ENCODE peak calls at places on chromosomes 1 and 21, in six cellular contexts. A is heart left ventricle, S is HCT116, G is heart right ventricle, M is H7, K is left lung. T is an unnamed sample. For H3K36me3, the result is how much of the 10 kb centered on the place peaks cover.

GRCh38 chr1:25536124-25536523 is 7.3 kb upstream of the LDLRAP1 start:
- DNase-seq in A (no peak), S (no peak), G (no peak), M (no peak), K (no peak), T (no peak)

GRCh38 chr1:66532798-66533783 is 862 bp upstream of the SGIP1 start:
- DNase-seq in A (peak), S (no peak), G (peak), M (peak), K (peak), T (peak)

GRCh38 chr1:25198731-25199231 is 33.5 kb downstream of the SYF2 start:
- DNase-seq in A (no peak), S (no peak), G (peak), M (peak), K (no peak), T (peak)

GRCh38 chr1:203508463-203508862 is 14.5 kb downstream of the OPTC start:
- DNase-seq in A (no peak), S (no peak), G (peak), M (peak), K (no peak), T (no peak)

GRCh38 chr1:148263906-148264255 is 111.8 kb upstream of the NBPF11 start:
- DNase-seq in A (no peak), S (no peak), G (no peak), M (no peak), K (no peak), T (no peak)

GRCh38 chr1:161934278-161934608 is 89.4 kb downstream of the OLFML2B start:
- DNase-seq in A (no peak), S (no peak), G (no peak), M (no peak), K (no peak), T (no peak)

GRCh38 chr1:218643926-218644325 is 298.8 kb downstream of the TGFB2 start:
- DNase-seq in A (no peak), S (no peak), G (no peak), M (no peak), K (no peak), T (no peak)

GRCh38 chr1:216186816-216187215 is 236.4 kb downstream of the USH2A start:
- DNase-seq in A (no peak), S (no peak), G (no peak), M (no peak), K (no peak), T (peak)

GRCh38 chr1:117780981-117781475 is 148.4 kb downstream of the GDAP2 start:
- DNase-seq in A (no peak), S (no peak), G (no peak), M (no peak), K (no peak), T (no peak)

GRCh38 chr1:40710581-40711315 is 19.2 kb downstream of the NFYC start:
- DNase-seq in A (no peak), S (no peak), G (no peak), M (no peak), K (no peak), T (no peak)

GRCh38 chr21:44442266-44443125 is 12.8 kb upstream of the LRRC3 start:
- DNase-seq in A (peak), S (no peak), G (peak), M (no peak), K (peak), T (no peak)

GRCh38 chr1:24946861-24947658 is 17.0 kb upstream of the RUNX3 start:
- DNase-seq in A (no peak), S (no peak), G (no peak), M (no peak), K (no peak), T (peak)

GRCh38 chr1:197066719-197067456 is at the start of gene F13B:
- DNase-seq in A (no peak), S (no peak), G (no peak), M (no peak), K (no peak), T (no peak)

GRCh38 chr1:53348491-53349368 is 20.9 kb upstream of the LRP8 start:
- DNase-seq in A (peak), S (no peak), G (no peak), M (no peak), K (no peak), T (no peak)

GRCh38 chr21:34999397-34999941 is 49.6 kb downstream of the RUNX1 start:
- DNase-seq in A (no peak), S (no peak), G (no peak), M (no peak), K (no peak), T (no peak)

GRCh38 chr1:92921031-92922023 is 39.9 kb downstream of the DIPK1A start:
- DNase-seq in A (no peak), S (no peak), G (no peak), M (no peak), K (no peak), T (no peak)

GRCh38 chr21:45843426-45843825 is 138.1 kb upstream of the COL6A1 start:
- DNase-seq in A (no peak), S (no peak), G (no peak), M (no peak), K (no peak), T (no peak)

GRCh38 chr1:234899041-234899787 is 229.4 kb downstream of the TOMM20 start:
- DNase-seq in A (no peak), S (no peak), G (no peak), M (no peak), K (no peak), T (peak)

GRCh38 chr21:16308269-16308668 is 578.5 kb downstream of the USP25 start:
- DNase-seq in A (no peak), S (no peak), G (no peak), M (no peak), K (no peak), T (no peak)
- H3K4me3 ChIP-seq in A (peak), S (no peak), G (no peak), M (no peak), K (no peak), T (peak)

GRCh38 chr1:153659175-153659534 is 652 bp downstream of the SNAPIN start:
- DNase-seq in A (no peak), S (no peak), G (no peak), M (no peak), K (no peak), T (no peak)

GRCh38 chr1:153663211-153663610 is 4.7 kb downstream of the SNAPIN start:
- DNase-seq in A (no peak), S (no peak), G (no peak), M (no peak), K (no peak), T (peak)

GRCh38 chr1:153659656-153660055 is 1.2 kb downstream of the SNAPIN start:
- DNase-seq in A (no peak), S (no peak), G (no peak), M (no peak), K (no peak), T (no peak)

GRCh38 chr1:153661111-153661708 is 2.7 kb downstream of the SNAPIN start:
- DNase-seq in A (no peak), S (no peak), G (no peak), M (no peak), K (no peak), T (no peak)

DNA sequence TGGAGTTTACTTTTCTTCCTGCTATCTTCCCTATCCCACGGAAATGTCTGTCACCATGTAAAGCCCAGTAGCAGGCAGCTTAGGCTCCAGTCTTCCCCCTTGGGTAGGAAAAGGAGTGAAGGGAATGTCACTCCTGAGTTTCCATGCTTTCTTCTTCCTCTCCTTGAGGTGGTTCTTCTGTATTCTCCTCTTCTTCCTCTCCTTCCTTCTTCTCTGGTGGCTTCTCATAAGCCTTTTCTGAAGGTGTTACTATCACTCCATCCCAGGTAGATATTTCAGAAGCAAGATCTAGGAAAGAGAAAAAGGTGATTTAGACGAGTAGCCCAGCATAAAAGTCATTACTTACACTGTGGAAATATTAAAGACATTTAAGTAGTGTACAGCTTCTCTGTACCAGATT is 3.8 kb downstream of the SNAPIN start:
- DNase-seq in A (no peak), S (no peak), G (no peak), M (no peak), K (no peak), T (no peak)
- H3K36me3 ChIP-seq in A (under half), S (half or more), G (under half), M (half or more), K (half or more), T (half or more)

GRCh38 chr1:2314803-2315710 is 76.3 kb downstream of the MORN1 start:
- DNase-seq in A (peak), S (no peak), G (peak), M (peak), K (peak), T (no peak)

GRCh38 chr1:2314297-2314802 is 77.0 kb downstream of the MORN1 start:
- DNase-seq in A (peak), S (no peak), G (peak), M (peak), K (peak), T (no peak)

GRCh38 chr1:2312196-2312588 is 79.2 kb downstream of the MORN1 start:
- DNase-seq in A (no peak), S (no peak), G (no peak), M (no peak), K (no peak), T (no peak)

GRCh38 chr1:2312589-2313301 is 78.6 kb downstream of the MORN1 start:
- DNase-seq in A (no peak), S (no peak), G (no peak), M (no peak), K (no peak), T (no peak)

GRCh38 chr1:2313651-2314296 is 77.6 kb downstream of the MORN1 start:
- DNase-seq in A (no peak), S (no peak), G (no peak), M (peak), K (no peak), T (no peak)
- H3K4me3 ChIP-seq in A (peak), S (peak), G (no peak), M (peak), K (peak), T (peak)

GRCh38 chr1:3483380-3483779 is 28.9 kb downstream of the ARHGEF16 start:
- DNase-seq in A (no peak), S (no peak), G (no peak), M (peak), K (no peak), T (no peak)
- H3K36me3 ChIP-seq in A (under half), S (under half), G (under half), M (under half), K (under half), T (under half)

GRCh38 chr1:12594490-12594889 is 23.5 kb downstream of the DHRS3 start:
- DNase-seq in A (no peak), S (no peak), G (no peak), M (no peak), K (no peak), T (no peak)
- H3K4me3 ChIP-seq in A (no peak), S (no peak), G (no peak), M (peak), K (no peak), T (no peak)

DNA sequence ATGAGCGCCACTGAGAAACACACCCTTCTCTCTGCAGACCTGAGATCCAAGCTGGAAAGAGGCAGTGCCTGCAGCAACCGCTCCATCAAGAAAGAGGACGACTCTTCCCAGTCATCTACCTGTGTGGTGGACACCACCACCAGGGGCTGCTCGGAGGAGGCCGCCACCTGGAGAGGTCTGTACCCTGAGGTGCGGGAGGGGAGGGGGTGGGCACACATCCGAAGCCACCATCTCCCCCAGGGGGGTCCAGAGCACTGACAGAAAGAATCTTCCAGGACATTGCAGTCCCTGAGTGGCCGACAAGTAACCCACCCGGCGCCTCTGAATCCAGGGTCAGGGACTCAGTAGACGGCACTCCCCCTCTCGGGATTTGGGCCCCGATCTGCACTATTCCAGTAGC is 23.0 kb downstream of the TMEM201 start:
- DNase-seq in A (no peak), S (no peak), G (no peak), M (no peak), K (no peak), T (no peak)
- H3K36me3 ChIP-seq in A (under half), S (under half), G (under half), M (under half), K (half or more), T (under half)

GRCh38 chr1:108816049-108816882 is 40.6 kb downstream of the AKNAD1 start:
- DNase-seq in A (peak), S (no peak), G (peak), M (peak), K (no peak), T (peak)
- H3K4me3 ChIP-seq in A (peak), S (no peak), G (no peak), M (no peak), K (no peak), T (peak)

GRCh38 chr1:205792481-205792881 is 17.2 kb upstream of the RAB29 start:
- DNase-seq in A (no peak), S (no peak), G (no peak), M (no peak), K (no peak), T (no peak)
- H3K36me3 ChIP-seq in A (under half), S (under half), G (under half), M (under half), K (half or more), T (under half)

GRCh38 chr1:153790996-153791855 is 16.0 kb downstream of the SLC27A3 start:
- DNase-seq in A (no peak), S (no peak), G (no peak), M (no peak), K (no peak), T (peak)
- H3K4me3 ChIP-seq in A (peak), S (no peak), G (no peak), M (no peak), K (peak), T (no peak)

GRCh38 chr1:61869691-61870109 is 127.4 kb downstream of the PATJ start:
- DNase-seq in A (peak), S (no peak), G (peak), M (peak), K (no peak), T (no peak)
- H3K36me3 ChIP-seq in A (under half), S (under half), G (under half), M (under half), K (under half), T (under half)

T was measured in brain microvascular endothelial cell.